ENCODE peak calls at places on chromosomes 11 and 22, in eight cellular contexts. W is kidney; U is prostate gland; D is HT1080; K is left ventricle myocardium inferior; I is psoas muscle; M is cardiac fibroblast; E is stimulated activated CD8-positive, alpha-beta memory T cell treated with anti-CD3 and anti-CD28 coated beads, Interleukin-4, amount 100 ng/mL, for 4 hours. S is an unnamed sample.

GRCh38 chr11:110447897-110448522 is 18.3 kb downstream of the FDX1 start:
- DNase-seq in I (no peak), M (peak), U (no peak), D (no peak), E (no peak), K (no peak), W (no peak), S (no peak)

GRCh38 chr11:46234261-46234660 is 43.2 kb upstream of the CREB3L1 start:
- DNase-seq in U (no peak), K (no peak), I (no peak), W (no peak), M (no peak), E (no peak), D (no peak), S (no peak)

GRCh38 chr22:41757507-41757906 is 43.0 kb upstream of the CCDC134 start:
- DNase-seq in M (no peak), K (no peak), W (no peak), E (no peak), I (no peak), U (no peak), D (peak), S (no peak)

GRCh38 chr11:119421941-119422504 is 949 bp downstream of the THY1 start:
- DNase-seq in E (no peak), D (no peak), I (no peak), W (no peak), K (no peak), M (peak), U (no peak), S (no peak)

GRCh38 chr11:103091441-103091809 is 535 bp downstream of the DCUN1D5 start:
- DNase-seq in E (no peak), W (peak), I (peak), K (peak), M (peak), U (peak), D (peak), S (no peak)

GRCh38 chr22:28882878-28883656 is at the start of gene ZNRF3:
- DNase-seq in M (peak), K (peak), I (peak), E (peak), W (peak), U (peak), D (peak), S (peak)

GRCh38 chr11:23359297-23359696 is 499.0 kb upstream of the CCDC179 start:
- DNase-seq in M (peak), I (no peak), U (no peak), W (no peak), K (no peak), D (peak), E (no peak), S (peak)

GRCh38 chr11:86923993-86924766 is 31.0 kb downstream of the FZD4 start:
- DNase-seq in W (no peak), D (no peak), K (no peak), E (no peak), U (no peak), I (no peak), M (peak), S (no peak)

GRCh38 chr22:17352798-17353197 is 16.5 kb upstream of the CECR2 start:
- DNase-seq in K (no peak), E (no peak), M (no peak), W (no peak), I (no peak), D (no peak), U (no peak), S (no peak)

GRCh38 chr11:76083563-76084451 is 122.5 kb downstream of the WNT11 start:
- DNase-seq in I (no peak), U (no peak), M (no peak), D (no peak), K (no peak), W (no peak), E (no peak), S (no peak)